ENCODE peak calls at places on chromosomes 3 and 15, in seven cellular contexts. One of them, this sample, is unnamed.

GRCh38 chr3:36635731-36636130 is 128.6 kb downstream of the DCLK3 start:
- DNase-seq in occipital lobe: no peak
- DNase-seq in A549: no peak
- DNase-seq in esophagus squamous epithelium: no peak
- DNase-seq in NB4: no peak
- DNase-seq in CD4-positive, alpha-beta memory T cell: no peak
- DNase-seq in NCI-H774: no peak
- DNase-seq in this sample: no peak

GRCh38 chr3:98657429-98657828 is 64.0 kb upstream of the CPOX start:
- DNase-seq in CD4-positive, alpha-beta memory T cell: no peak
- DNase-seq in NB4: peak
- DNase-seq in NCI-H774: peak
- DNase-seq in occipital lobe: no peak
- DNase-seq in A549: peak
- DNase-seq in esophagus squamous epithelium: no peak
- DNase-seq in this sample: no peak

GRCh38 chr15:75823860-75824613 is 19.2 kb upstream of the UBE2Q2 start:
- DNase-seq in A549: peak
- DNase-seq in esophagus squamous epithelium: no peak
- DNase-seq in NCI-H774: no peak
- DNase-seq in NB4: no peak
- DNase-seq in CD4-positive, alpha-beta memory T cell: no peak
- DNase-seq in occipital lobe: no peak
- DNase-seq in this sample: no peak

GRCh38 chr15:64635486-64635815 is 139.9 kb downstream of the RBPMS2 start:
- DNase-seq in CD4-positive, alpha-beta memory T cell: no peak
- DNase-seq in NB4: peak
- DNase-seq in NCI-H774: no peak
- DNase-seq in esophagus squamous epithelium: no peak
- DNase-seq in A549: peak
- DNase-seq in occipital lobe: no peak
- DNase-seq in this sample: no peak

GRCh38 chr3:140711719-140712086 is 33.8 kb downstream of the TRIM42 start:
- DNase-seq in NCI-H774: no peak
- DNase-seq in A549: no peak
- DNase-seq in CD4-positive, alpha-beta memory T cell: no peak
- DNase-seq in esophagus squamous epithelium: no peak
- DNase-seq in NB4: no peak
- DNase-seq in occipital lobe: no peak
- DNase-seq in this sample: no peak

GRCh38 chr3:190222916-190223315 is 99.3 kb downstream of the CLDN1 start:
- DNase-seq in NB4: no peak
- DNase-seq in CD4-positive, alpha-beta memory T cell: no peak
- DNase-seq in esophagus squamous epithelium: no peak
- DNase-seq in A549: no peak
- DNase-seq in NCI-H774: no peak
- DNase-seq in occipital lobe: no peak
- DNase-seq in this sample: no peak

GRCh38 chr15:25697586-25697985 is 165.5 kb downstream of the ATP10A start:
- DNase-seq in occipital lobe: no peak
- DNase-seq in NB4: no peak
- DNase-seq in esophagus squamous epithelium: no peak
- DNase-seq in A549: no peak
- DNase-seq in CD4-positive, alpha-beta memory T cell: no peak
- DNase-seq in NCI-H774: no peak
- DNase-seq in this sample: no peak

GRCh38 chr3:138877246-138877645 is 42.5 kb upstream of the PIK3CB start:
- DNase-seq in occipital lobe: no peak
- DNase-seq in CD4-positive, alpha-beta memory T cell: no peak
- DNase-seq in NB4: peak
- DNase-seq in NCI-H774: no peak
- DNase-seq in A549: no peak
- DNase-seq in esophagus squamous epithelium: no peak
- DNase-seq in this sample: no peak

GRCh38 chr15:51377038-51377761 is 35.7 kb downstream of the GLDN start:
- DNase-seq in NB4: no peak
- DNase-seq in NCI-H774: no peak
- DNase-seq in A549: no peak
- DNase-seq in CD4-positive, alpha-beta memory T cell: no peak
- DNase-seq in esophagus squamous epithelium: no peak
- DNase-seq in occipital lobe: no peak
- DNase-seq in this sample: no peak

GRCh38 chr15:90054618-90055097 is 47.6 kb downstream of the IDH2 start:
- DNase-seq in NCI-H774: no peak
- DNase-seq in CD4-positive, alpha-beta memory T cell: no peak
- DNase-seq in occipital lobe: no peak
- DNase-seq in esophagus squamous epithelium: no peak
- DNase-seq in A549: no peak
- DNase-seq in NB4: no peak
- DNase-seq in this sample: no peak

GRCh38 chr15:69756440-69756839 is 303.8 kb downstream of the RPLP1 start:
- DNase-seq in CD4-positive, alpha-beta memory T cell: no peak
- DNase-seq in NCI-H774: no peak
- DNase-seq in esophagus squamous epithelium: no peak
- DNase-seq in NB4: peak
- DNase-seq in occipital lobe: no peak
- DNase-seq in A549: no peak
- DNase-seq in this sample: no peak

GRCh38 chr15:53837263-53837662 is 77.8 kb upstream of the WDR72 start:
- DNase-seq in CD4-positive, alpha-beta memory T cell: no peak
- DNase-seq in NCI-H774: peak
- DNase-seq in A549: peak
- DNase-seq in NB4: no peak
- DNase-seq in occipital lobe: no peak
- DNase-seq in esophagus squamous epithelium: no peak
- DNase-seq in this sample: no peak

GRCh38 chr3:98188553-98188952 is 22.1 kb downstream of the OR5H15 start:
- DNase-seq in CD4-positive, alpha-beta memory T cell: no peak
- DNase-seq in occipital lobe: no peak
- DNase-seq in esophagus squamous epithelium: no peak
- DNase-seq in A549: peak
- DNase-seq in NB4: peak
- DNase-seq in NCI-H774: no peak
- DNase-seq in this sample: peak

GRCh38 chr15:99452728-99453643 is 112.8 kb upstream of the MEF2A start:
- DNase-seq in NB4: peak
- DNase-seq in A549: no peak
- DNase-seq in esophagus squamous epithelium: no peak
- DNase-seq in CD4-positive, alpha-beta memory T cell: no peak
- DNase-seq in occipital lobe: peak
- DNase-seq in NCI-H774: no peak
- DNase-seq in this sample: no peak

GRCh38 chr3:13373975-13374586 is 46.0 kb downstream of the NUP210 start:
- DNase-seq in NB4: no peak
- DNase-seq in A549: no peak
- DNase-seq in esophagus squamous epithelium: no peak
- DNase-seq in NCI-H774: no peak
- DNase-seq in CD4-positive, alpha-beta memory T cell: no peak
- DNase-seq in occipital lobe: no peak
- DNase-seq in this sample: no peak

GRCh38 chr15:79812536-79812935 is 84.3 kb downstream of the MTHFS start:
- DNase-seq in CD4-positive, alpha-beta memory T cell: no peak
- DNase-seq in NCI-H774: no peak
- DNase-seq in esophagus squamous epithelium: no peak
- DNase-seq in occipital lobe: no peak
- DNase-seq in A549: no peak
- DNase-seq in NB4: no peak
- DNase-seq in this sample: no peak

GRCh38 chr3:126972866-126973265 is 10.0 kb upstream of the PLXNA1 start:
- DNase-seq in A549: no peak
- DNase-seq in esophagus squamous epithelium: no peak
- DNase-seq in NB4: no peak
- DNase-seq in NCI-H774: no peak
- DNase-seq in occipital lobe: no peak
- DNase-seq in CD4-positive, alpha-beta memory T cell: no peak
- DNase-seq in this sample: no peak

GRCh38 chr15:63553388-63553791 is 43.8 kb upstream of the FBXL22 start:
- DNase-seq in A549: no peak
- DNase-seq in occipital lobe: no peak
- DNase-seq in NB4: no peak
- DNase-seq in NCI-H774: no peak
- DNase-seq in esophagus squamous epithelium: no peak
- DNase-seq in CD4-positive, alpha-beta memory T cell: no peak
- DNase-seq in this sample: no peak

This sample was measured in SIG-M5.